ENCODE peak calls at places on chromosomes 1 and 21, in seven cellular contexts. F is stromal cell of bone marrow; L is stimulated activated CD8-positive, alpha-beta memory T cell treated with anti-CD3 and anti-CD28 coated beads, Interleukin-4, amount 100 ng/mL, for 4 hours; K is cerebellum; Z is fibroblast of lung; S is activated CD4-positive, alpha-beta T cell treated with anti-CD3 and anti-CD28 coated beads for 1 hour; X is IMR-90. O is an unnamed sample.

GRCh38 chr1:92459871-92460320 is 26.8 kb downstream of the GFI1 start:
- DNase-seq in F (no peak), L (no peak), K (no peak), Z (no peak), S (no peak), X (no peak), O (no peak)

GRCh38 chr21:23921670-23922418 is 1685.4 kb downstream of the MRPL39 start:
- DNase-seq in F (no peak), L (no peak), K (no peak), Z (no peak), S (no peak), X (no peak), O (no peak)

GRCh38 chr1:32984829-32985310 is 20.3 kb upstream of the RNF19B start:
- DNase-seq in F (no peak), L (no peak), K (no peak), Z (no peak), S (no peak), X (no peak), O (no peak)

GRCh38 chr21:15063081-15063820 is 1.5 kb downstream of the NRIP1 start:
- DNase-seq in F (no peak), L (no peak), K (no peak), Z (no peak), S (no peak), X (peak; percentile 18), O (no peak)

GRCh38 chr1:55466343-55466742 is 251.2 kb upstream of the USP24 start:
- DNase-seq in F (no peak), L (no peak), K (no peak), Z (peak; percentile 51), S (no peak), X (no peak), O (no peak)

GRCh38 chr1:32611859-32612188 is 38.5 kb downstream of the ZBTB8OS start:
- DNase-seq in F (no peak), L (no peak), K (no peak), Z (no peak), S (no peak), X (no peak), O (no peak)

GRCh38 chr1:42171679-42172266 is 7.2 kb upstream of the GUCA2A start:
- DNase-seq in F (no peak), L (no peak), K (no peak), Z (no peak), S (no peak), X (no peak), O (no peak)

GRCh38 chr1:153746174-153746573 is 18.3 kb downstream of the INTS3 start:
- DNase-seq in F (no peak), L (no peak), K (peak; percentile 20), Z (no peak), S (no peak), X (no peak), O (no peak)

GRCh38 chr1:25103180-25103790 is 129.0 kb downstream of the SYF2 start:
- DNase-seq in F (no peak), L (no peak), K (no peak), Z (no peak), S (no peak), X (no peak), O (no peak)

GRCh38 chr1:206907304-206907991 is 10.2 kb downstream of the IL24 start:
- DNase-seq in F (no peak), L (no peak), K (no peak), Z (no peak), S (no peak), X (no peak), O (no peak)

GRCh38 chr1:24155011-24155782 is 12.3 kb upstream of the IL22RA1 start:
- DNase-seq in F (no peak), L (no peak), K (no peak), Z (no peak), S (no peak), X (no peak), O (no peak)

GRCh38 chr21:45819478-45820170 is 161.9 kb upstream of the COL6A1 start:
- DNase-seq in F (no peak), L (no peak), K (no peak), Z (no peak), S (no peak), X (no peak), O (no peak)

GRCh38 chr1:93620169-93620840 is 61.3 kb downstream of the BCAR3 start:
- DNase-seq in F (no peak), L (no peak), K (no peak), Z (no peak), S (no peak), X (peak; percentile 66), O (no peak)

GRCh38 chr21:17479606-17480005 is 33.2 kb upstream of the CXADR start:
- DNase-seq in F (no peak), L (no peak), K (no peak), Z (no peak), S (no peak), X (no peak), O (no peak)

GRCh38 chr1:205972491-205973168 is 29.4 kb upstream of the SLC26A9 start:
- DNase-seq in F (no peak), L (no peak), K (no peak), Z (no peak), S (no peak), X (no peak), O (no peak)

GRCh38 chr1:43836267-43836951 is 97.2 kb upstream of the ARTN start:
- DNase-seq in F (no peak), L (peak; percentile 48), K (no peak), Z (no peak), S (peak; percentile 55), X (no peak), O (no peak)

GRCh38 chr1:185971688-185972087 is 237.5 kb downstream of the HMCN1 start:
- DNase-seq in F (peak; percentile 41), L (no peak), K (no peak), Z (peak; percentile 66), S (no peak), X (peak; percentile 86), O (no peak)

GRCh38 chr1:13774121-13774520 is 74.1 kb downstream of the PRDM2 start:
- DNase-seq in F (no peak), L (no peak), K (no peak), Z (no peak), S (no peak), X (no peak), O (no peak)

GRCh38 chr1:158071106-158071505 is 77.7 kb downstream of the KIRREL1 start:
- DNase-seq in F (no peak), L (no peak), K (no peak), Z (no peak), S (no peak), X (peak; percentile 36), O (no peak)

GRCh38 chr1:21936366-21937031 is 611 bp downstream of the HSPG2 start:
- DNase-seq in F (no peak), L (no peak), K (no peak), Z (no peak), S (no peak), X (no peak), O (no peak)

GRCh38 chr1:87077959-87078673 is 163.7 kb downstream of the HS2ST1 start:
- DNase-seq in F (no peak), L (no peak), K (no peak), Z (no peak), S (no peak), X (no peak), O (no peak)

GRCh38 chr1:182198006-182198605 is 136.6 kb upstream of the ZNF648 start:
- DNase-seq in F (no peak), L (no peak), K (no peak), Z (peak; percentile 32), S (no peak), X (no peak), O (no peak)

GRCh38 chr1:178540646-178541045 is 27.7 kb downstream of the TEX35 start:
- DNase-seq in F (peak; percentile 28), L (no peak), K (no peak), Z (peak; percentile 66), S (no peak), X (peak; percentile 94), O (no peak)

GRCh38 chr1:22563671-22564612 is 653 bp downstream of the EPHA8 start:
- DNase-seq in F (no peak), L (no peak), K (no peak), Z (no peak), S (no peak), X (no peak), O (no peak)

GRCh38 chr21:43284238-43284637 is 115.4 kb downstream of the CRYAA start:
- DNase-seq in F (no peak), L (no peak), K (no peak), Z (no peak), S (no peak), X (no peak), O (no peak)

GRCh38 chr1:30060738-30061137 is 662.6 kb downstream of the MATN1 start:
- DNase-seq in F (no peak), L (no peak), K (no peak), Z (no peak), S (no peak), X (no peak), O (no peak)

GRCh38 chr1:156750932-156751723 is at the start of gene HDGF:
- DNase-seq in F (no peak), L (no peak), K (peak; percentile 51), Z (peak; percentile 34), S (no peak), X (no peak), O (no peak)

GRCh38 chr1:116806245-116806644 is 52.0 kb downstream of the CD2 start:
- DNase-seq in F (no peak), L (no peak), K (no peak), Z (no peak), S (peak; percentile 27), X (no peak), O (no peak)

O was measured in GM19239.